ENCODE peak calls at places on chromosomes 11 and 22, in six cellular contexts. U, W, Y, G, I and R are unnamed samples.

GRCh38 chr11:47359162-47359561 is 6.7 kb upstream of the MYBPC3 start:
- DNase-seq in I (no peak), Y (no peak), W (no peak), G (no peak), U (no peak), R (no peak)

GRCh38 chr11:47998733-47999359 is 18.5 kb downstream of the PTPRJ start:
- DNase-seq in U (no peak), I (no peak), W (no peak), G (no peak), Y (no peak), R (no peak)

GRCh38 chr22:50184004-50184461 is 1.7 kb upstream of the TRABD start:
- DNase-seq in G (peak), I (no peak), U (peak), W (no peak), Y (peak), R (no peak)

GRCh38 chr11:73426184-73426845 is 50.1 kb downstream of the RELT start:
- DNase-seq in G (no peak), Y (no peak), W (no peak), I (no peak), U (no peak), R (no peak)

GRCh38 chr11:126501641-126502040 is 146.2 kb downstream of the ST3GAL4 start:
- DNase-seq in W (no peak), Y (no peak), I (no peak), U (no peak), G (no peak), R (no peak)

GRCh38 chr11:66981976-66982578 is 7.0 kb downstream of the C11orf86 start:
- DNase-seq in W (no peak), U (peak), I (no peak), G (peak), Y (peak), R (peak)

GRCh38 chr11:105244157-105244820 is 104.7 kb upstream of the CARD18 start:
- DNase-seq in Y (peak), W (no peak), G (no peak), U (no peak), I (no peak), R (no peak)

GRCh38 chr11:111840143-111840542 is 31.2 kb downstream of the ALG9 start:
- DNase-seq in I (no peak), U (no peak), Y (no peak), W (no peak), G (no peak), R (no peak)

GRCh38 chr11:80815752-80816453 is 1375.1 kb upstream of the TENM4 start:
- DNase-seq in U (no peak), W (peak), G (no peak), I (no peak), Y (no peak), R (no peak)

GRCh38 chr11:46161201-46161600 is 39.9 kb upstream of the PHF21A start:
- DNase-seq in U (no peak), Y (no peak), I (no peak), W (no peak), G (no peak), R (no peak)

GRCh38 chr22:49295465-49295743 is 532.3 kb downstream of the BRD1 start:
- DNase-seq in G (peak), W (no peak), I (no peak), Y (no peak), U (no peak), R (no peak)

GRCh38 chr11:69311767-69312385 is 17.9 kb downstream of the MYEOV start:
- DNase-seq in I (no peak), Y (no peak), W (no peak), G (no peak), U (no peak), R (no peak)

GRCh38 chr22:24694971-24695928 is 79.3 kb downstream of the PIWIL3 start:
- DNase-seq in G (no peak), W (no peak), Y (no peak), I (no peak), U (peak), R (no peak)

GRCh38 chr22:46432164-46433068 is 96.9 kb downstream of the TRMU start:
- DNase-seq in Y (no peak), W (peak), U (peak), G (peak), I (peak), R (no peak)

GRCh38 chr22:43945632-43946390 is 9.4 kb upstream of the SAMM50 start:
- DNase-seq in W (peak), G (peak), Y (peak), U (no peak), I (peak), R (peak)

GRCh38 chr11:114132944-114133394 is 73.5 kb downstream of the ZBTB16 start:
- DNase-seq in W (no peak), I (no peak), G (no peak), Y (peak), U (no peak), R (no peak)

GRCh38 chr11:134261626-134262488 is 8.5 kb downstream of the ACAD8 start:
- DNase-seq in Y (peak), G (no peak), I (no peak), W (peak), U (no peak), R (peak)

GRCh38 chr22:27718186-27719032 is 83.1 kb downstream of the MN1 start:
- DNase-seq in U (no peak), Y (peak), W (no peak), G (peak), I (no peak), R (peak)

GRCh38 chr22:17638182-17638431 is 450 bp upstream of the BCL2L13 start:
- DNase-seq in I (no peak), G (no peak), U (no peak), Y (no peak), W (peak), R (no peak)

GRCh38 chr22:41248314-41248713 is 7.6 kb upstream of the CHADL start:
- DNase-seq in U (no peak), G (no peak), Y (no peak), I (no peak), W (no peak), R (no peak)

GRCh38 chr22:41248758-41249157 is 8.0 kb upstream of the CHADL start:
- DNase-seq in I (no peak), W (no peak), G (no peak), U (no peak), Y (no peak), R (no peak)

GRCh38 chr22:41243361-41243760 is 2.6 kb upstream of the CHADL start:
- DNase-seq in Y (no peak), I (no peak), W (no peak), G (no peak), U (no peak), R (no peak)

GRCh38 chr22:41247703-41248102 is 7.0 kb upstream of the CHADL start:
- DNase-seq in U (no peak), W (no peak), I (no peak), Y (no peak), G (no peak), R (no peak)

DNA sequence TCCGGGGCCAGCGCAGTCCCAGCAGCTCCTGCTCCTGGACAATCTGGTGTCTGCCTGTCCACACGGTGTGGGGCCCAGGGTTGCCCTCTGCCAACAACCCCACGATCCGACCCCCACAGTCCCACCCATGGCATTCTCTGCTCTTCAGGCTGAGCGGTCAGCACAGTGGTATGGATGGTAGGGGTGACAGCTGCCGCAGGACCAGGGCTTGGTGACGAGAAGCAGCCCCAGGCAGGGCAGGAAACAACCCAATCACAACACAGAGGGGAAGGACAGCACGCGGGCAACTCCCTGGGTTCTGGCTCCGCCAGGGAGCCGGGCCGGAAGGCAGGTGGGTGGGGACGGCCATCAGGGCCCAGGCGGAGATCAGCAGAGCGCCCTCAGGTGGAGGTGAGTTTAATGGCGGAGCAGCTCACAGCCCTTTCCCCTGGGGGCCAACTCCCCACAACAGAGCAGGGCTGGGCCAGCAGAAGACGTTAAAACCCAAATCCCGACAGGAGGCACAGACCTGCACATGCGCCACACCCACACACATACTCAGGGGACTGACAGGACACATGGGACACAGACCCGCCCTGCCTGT is 5.3 kb upstream of the CHADL start:
- DNase-seq in Y (no peak), I (no peak), U (no peak), G (no peak), W (no peak), R (peak)
- TF ChIP-seq CTCF in Y (no peak), I (no peak), U (no peak), G (no peak), W (no peak), R (peak)

GRCh38 chr11:64659417-64660144 is 63.4 kb downstream of the NRXN2 start:
- DNase-seq in I (no peak), U (no peak), Y (peak), W (no peak), G (no peak), R (no peak)
- TF ChIP-seq CTCF in I (no peak), U (no peak), Y (peak), W (no peak), G (no peak), R (no peak)

GRCh38 chr22:20209761-20210250 is 58.3 kb downstream of the RTN4R start:
- DNase-seq in G (no peak), Y (no peak), W (no peak), I (no peak), U (no peak), R (no peak)
- TF ChIP-seq CTCF in G (no peak), Y (no peak), W (no peak), I (no peak), U (no peak), R (no peak)

GRCh38 chr11:58578136-58578634 is 678 bp upstream of the ZFP91 start:
- DNase-seq in G (peak), U (peak), I (peak), W (peak), Y (peak), R (peak)

GRCh38 chr11:58575377-58576020 is at the start of gene LPXN:
- DNase-seq in U (no peak), W (peak), G (no peak), I (peak), Y (peak), R (no peak)

GRCh38 chr11:58578635-58579191 is at the start of gene ZFP91:
- DNase-seq in U (peak), Y (peak), I (peak), W (peak), G (peak), R (peak)

GRCh38 chr11:58577441-58578135 is 1.3 kb upstream of the ZFP91 start:
- DNase-seq in I (peak), U (peak), W (peak), G (peak), Y (peak), R (peak)

GRCh38 chr11:58576792-58577440 is 1.3 kb upstream of the LPXN start:
- DNase-seq in Y (peak), U (no peak), W (no peak), G (no peak), I (no peak), R (no peak)
- TF ChIP-seq CTCF in Y (peak), U (no peak), W (peak), G (no peak), I (no peak), R (peak)